ENCODE peak calls at places on chromosomes 12 and 14, in eight cellular contexts. One of them, this sample, is unnamed.

GRCh38 chr14:21476526-21476924 is 234 bp downstream of the RAB2B start:
- DNase-seq in stomach: peak; percentile 93
- DNase-seq in H1: no peak
- DNase-seq in ovary: peak; percentile 80
- DNase-seq in A549: peak; percentile 72
- DNase-seq in vagina: no peak
- DNase-seq in HCT116: no peak
- DNase-seq in tibial nerve: no peak
- DNase-seq in this sample: peak; percentile 88

GRCh38 chr12:102441077-102441596 is 39.2 kb downstream of the IGF1 start:
- DNase-seq in stomach: no peak
- DNase-seq in H1: no peak
- DNase-seq in ovary: no peak
- DNase-seq in A549: no peak
- DNase-seq in vagina: no peak
- DNase-seq in HCT116: no peak
- DNase-seq in tibial nerve: no peak
- DNase-seq in this sample: no peak

GRCh38 chr14:54784060-54784459 is 118.6 kb downstream of the GCH1 start:
- DNase-seq in stomach: no peak
- DNase-seq in H1: no peak
- DNase-seq in ovary: no peak
- DNase-seq in A549: no peak
- DNase-seq in vagina: no peak
- DNase-seq in HCT116: no peak
- DNase-seq in tibial nerve: no peak
- DNase-seq in this sample: peak; percentile 79

GRCh38 chr12:131097247-131098177 is 143.8 kb downstream of the ADGRD1 start:
- DNase-seq in stomach: no peak
- DNase-seq in H1: no peak
- DNase-seq in ovary: peak; percentile 10
- DNase-seq in A549: no peak
- DNase-seq in vagina: no peak
- DNase-seq in HCT116: no peak
- DNase-seq in tibial nerve: no peak
- DNase-seq in this sample: peak; percentile 48

GRCh38 chr14:87705439-87705896 is 287.5 kb downstream of the GALC start:
- DNase-seq in stomach: no peak
- DNase-seq in H1: no peak
- DNase-seq in ovary: no peak
- DNase-seq in A549: no peak
- DNase-seq in vagina: no peak
- DNase-seq in HCT116: no peak
- DNase-seq in tibial nerve: no peak
- DNase-seq in this sample: no peak

GRCh38 chr12:58262796-58263195 is 321.4 kb downstream of the ATP23 start:
- DNase-seq in stomach: no peak
- DNase-seq in H1: no peak
- DNase-seq in ovary: no peak
- DNase-seq in A549: no peak
- DNase-seq in vagina: no peak
- DNase-seq in HCT116: no peak
- DNase-seq in tibial nerve: no peak
- DNase-seq in this sample: no peak

GRCh38 chr12:89762498-89763170 is 54.0 kb upstream of the ATP2B1 start:
- DNase-seq in stomach: no peak
- DNase-seq in H1: no peak
- DNase-seq in ovary: no peak
- DNase-seq in A549: no peak
- DNase-seq in vagina: no peak
- DNase-seq in HCT116: no peak
- DNase-seq in tibial nerve: no peak
- DNase-seq in this sample: no peak

GRCh38 chr14:73472182-73473114 is 14.1 kb upstream of the NUMB start:
- DNase-seq in stomach: no peak
- DNase-seq in H1: no peak
- DNase-seq in ovary: no peak
- DNase-seq in A549: peak; percentile 52
- DNase-seq in vagina: no peak
- DNase-seq in HCT116: peak; percentile 60
- DNase-seq in tibial nerve: peak; percentile 36
- DNase-seq in this sample: no peak

GRCh38 chr12:131368073-131369071 is 342.5 kb upstream of the SFSWAP start:
- DNase-seq in stomach: peak; percentile 17
- DNase-seq in H1: no peak
- DNase-seq in ovary: peak; percentile 10
- DNase-seq in A549: no peak
- DNase-seq in vagina: no peak
- DNase-seq in HCT116: no peak
- DNase-seq in tibial nerve: no peak
- DNase-seq in this sample: no peak

GRCh38 chr12:111643428-111643826 is 42.3 kb downstream of the BRAP start:
- DNase-seq in stomach: peak; percentile 75
- DNase-seq in H1: no peak
- DNase-seq in ovary: no peak
- DNase-seq in A549: no peak
- DNase-seq in vagina: no peak
- DNase-seq in HCT116: no peak
- DNase-seq in tibial nerve: peak; percentile 14
- DNase-seq in this sample: no peak

GRCh38 chr12:4563336-4563735 is 1.3 kb downstream of the DYRK4 start:
- DNase-seq in stomach: no peak
- DNase-seq in H1: no peak
- DNase-seq in ovary: no peak
- DNase-seq in A549: no peak
- DNase-seq in vagina: no peak
- DNase-seq in HCT116: no peak
- DNase-seq in tibial nerve: no peak
- DNase-seq in this sample: no peak

GRCh38 chr12:109948382-109948781 is 47.8 kb downstream of the GIT2 start:
- DNase-seq in stomach: no peak
- DNase-seq in H1: no peak
- DNase-seq in ovary: no peak
- DNase-seq in A549: no peak
- DNase-seq in vagina: no peak
- DNase-seq in HCT116: no peak
- DNase-seq in tibial nerve: no peak
- DNase-seq in this sample: no peak

GRCh38 chr14:96676161-96676560 is 121.0 kb upstream of the VRK1 start:
- DNase-seq in stomach: no peak
- DNase-seq in H1: no peak
- DNase-seq in ovary: no peak
- DNase-seq in A549: no peak
- DNase-seq in vagina: no peak
- DNase-seq in HCT116: no peak
- DNase-seq in tibial nerve: no peak
- DNase-seq in this sample: no peak

GRCh38 chr12:96882862-96883261 is 24.2 kb upstream of the NEDD1 start:
- DNase-seq in stomach: no peak
- DNase-seq in H1: no peak
- DNase-seq in ovary: no peak
- DNase-seq in A549: no peak
- DNase-seq in vagina: no peak
- DNase-seq in HCT116: no peak
- DNase-seq in tibial nerve: no peak
- DNase-seq in this sample: no peak

GRCh38 chr12:100801335-100801734 is 6.8 kb downstream of the ANO4 start:
- DNase-seq in stomach: no peak
- DNase-seq in H1: no peak
- DNase-seq in ovary: no peak
- DNase-seq in A549: no peak
- DNase-seq in vagina: no peak
- DNase-seq in HCT116: no peak
- DNase-seq in tibial nerve: no peak
- DNase-seq in this sample: no peak

GRCh38 chr12:65568517-65568916 is 255.8 kb upstream of the HMGA2 start:
- DNase-seq in stomach: peak; percentile 47
- DNase-seq in H1: no peak
- DNase-seq in ovary: no peak
- DNase-seq in A549: no peak
- DNase-seq in vagina: no peak
- DNase-seq in HCT116: no peak
- DNase-seq in tibial nerve: no peak
- DNase-seq in this sample: no peak

GRCh38 chr14:91144425-91145145 is 30.7 kb downstream of the DGLUCY start:
- DNase-seq in stomach: no peak
- DNase-seq in H1: no peak
- DNase-seq in ovary: no peak
- DNase-seq in A549: no peak
- DNase-seq in vagina: no peak
- DNase-seq in HCT116: no peak
- DNase-seq in tibial nerve: no peak
- DNase-seq in this sample: no peak

GRCh38 chr14:75452900-75453816 is 25.3 kb downstream of the JDP2 start:
- DNase-seq in stomach: no peak
- DNase-seq in H1: peak; percentile 92
- DNase-seq in ovary: peak; percentile 90
- DNase-seq in A549: peak; percentile 56
- DNase-seq in vagina: peak; percentile 95
- DNase-seq in HCT116: no peak
- DNase-seq in tibial nerve: peak; percentile 39
- DNase-seq in this sample: peak; percentile 54

GRCh38 chr14:77028384-77029246 is at the start of gene IRF2BPL:
- DNase-seq in stomach: peak; percentile 98
- DNase-seq in H1: no peak
- DNase-seq in ovary: peak; percentile 100
- DNase-seq in A549: peak; percentile 94
- DNase-seq in vagina: peak; percentile 100
- DNase-seq in HCT116: peak; percentile 91
- DNase-seq in tibial nerve: peak; percentile 99
- DNase-seq in this sample: peak; percentile 99

GRCh38 chr12:9363145-9363544 is 154.9 kb upstream of the PZP start:
- DNase-seq in stomach: no peak
- DNase-seq in H1: no peak
- DNase-seq in ovary: no peak
- DNase-seq in A549: no peak
- DNase-seq in vagina: no peak
- DNase-seq in HCT116: no peak
- DNase-seq in tibial nerve: no peak
- DNase-seq in this sample: no peak

GRCh38 chr12:102504280-102504679 is 23.9 kb upstream of the IGF1 start:
- DNase-seq in stomach: no peak
- DNase-seq in H1: no peak
- DNase-seq in ovary: no peak
- DNase-seq in A549: no peak
- DNase-seq in vagina: no peak
- DNase-seq in HCT116: no peak
- DNase-seq in tibial nerve: no peak
- DNase-seq in this sample: no peak

GRCh38 chr12:12141000-12141399 is 70.3 kb downstream of the BCL2L14 start:
- DNase-seq in stomach: no peak
- DNase-seq in H1: no peak
- DNase-seq in ovary: no peak
- DNase-seq in A549: no peak
- DNase-seq in vagina: no peak
- DNase-seq in HCT116: no peak
- DNase-seq in tibial nerve: no peak
- DNase-seq in this sample: no peak

GRCh38 chr14:24117179-24117578 is 2.4 kb upstream of the NRL start:
- DNase-seq in stomach: no peak
- DNase-seq in H1: no peak
- DNase-seq in ovary: no peak
- DNase-seq in A549: no peak
- DNase-seq in vagina: no peak
- DNase-seq in HCT116: no peak
- DNase-seq in tibial nerve: no peak
- DNase-seq in this sample: no peak

GRCh38 chr12:62933220-62933870 is 1.6 kb downstream of the PPM1H start:
- DNase-seq in stomach: peak; percentile 45
- DNase-seq in H1: no peak
- DNase-seq in ovary: peak; percentile 46
- DNase-seq in A549: peak; percentile 72
- DNase-seq in vagina: no peak
- DNase-seq in HCT116: no peak
- DNase-seq in tibial nerve: no peak
- DNase-seq in this sample: peak; percentile 43
- H3K4me3 ChIP-seq in stomach: peak overlapping the region; percentile 80
- H3K4me3 ChIP-seq in H1: peak overlapping the region; percentile 84
- H3K4me3 ChIP-seq in ovary: peak overlapping the region; percentile 77
- H3K4me3 ChIP-seq in A549: peak overlapping the region; percentile 70
- H3K4me3 ChIP-seq in vagina: peak overlapping the region; percentile 62
- H3K4me3 ChIP-seq in HCT116: peak overlapping the region; percentile 75
- H3K4me3 ChIP-seq in tibial nerve: peak overlapping the region; percentile 70
- H3K4me3 ChIP-seq in this sample: peak overlapping the region; percentile 72

GRCh38 chr12:41661141-41661540 is 473.0 kb downstream of the PDZRN4 start:
- DNase-seq in stomach: no peak
- DNase-seq in H1: no peak
- DNase-seq in ovary: no peak
- DNase-seq in A549: no peak
- DNase-seq in vagina: no peak
- DNase-seq in HCT116: no peak
- DNase-seq in tibial nerve: no peak
- DNase-seq in this sample: no peak
- H3K27ac ChIP-seq in stomach: no peak overlapping the region
- H3K27ac ChIP-seq in H1: no peak overlapping the region
- H3K27ac ChIP-seq in ovary: no peak overlapping the region
- H3K27ac ChIP-seq in A549: no peak overlapping the region
- H3K27ac ChIP-seq in vagina: no peak overlapping the region
- H3K27ac ChIP-seq in HCT116: no peak overlapping the region
- H3K27ac ChIP-seq in tibial nerve: no peak overlapping the region
- H3K27ac ChIP-seq in this sample: no peak overlapping the region

DNA sequence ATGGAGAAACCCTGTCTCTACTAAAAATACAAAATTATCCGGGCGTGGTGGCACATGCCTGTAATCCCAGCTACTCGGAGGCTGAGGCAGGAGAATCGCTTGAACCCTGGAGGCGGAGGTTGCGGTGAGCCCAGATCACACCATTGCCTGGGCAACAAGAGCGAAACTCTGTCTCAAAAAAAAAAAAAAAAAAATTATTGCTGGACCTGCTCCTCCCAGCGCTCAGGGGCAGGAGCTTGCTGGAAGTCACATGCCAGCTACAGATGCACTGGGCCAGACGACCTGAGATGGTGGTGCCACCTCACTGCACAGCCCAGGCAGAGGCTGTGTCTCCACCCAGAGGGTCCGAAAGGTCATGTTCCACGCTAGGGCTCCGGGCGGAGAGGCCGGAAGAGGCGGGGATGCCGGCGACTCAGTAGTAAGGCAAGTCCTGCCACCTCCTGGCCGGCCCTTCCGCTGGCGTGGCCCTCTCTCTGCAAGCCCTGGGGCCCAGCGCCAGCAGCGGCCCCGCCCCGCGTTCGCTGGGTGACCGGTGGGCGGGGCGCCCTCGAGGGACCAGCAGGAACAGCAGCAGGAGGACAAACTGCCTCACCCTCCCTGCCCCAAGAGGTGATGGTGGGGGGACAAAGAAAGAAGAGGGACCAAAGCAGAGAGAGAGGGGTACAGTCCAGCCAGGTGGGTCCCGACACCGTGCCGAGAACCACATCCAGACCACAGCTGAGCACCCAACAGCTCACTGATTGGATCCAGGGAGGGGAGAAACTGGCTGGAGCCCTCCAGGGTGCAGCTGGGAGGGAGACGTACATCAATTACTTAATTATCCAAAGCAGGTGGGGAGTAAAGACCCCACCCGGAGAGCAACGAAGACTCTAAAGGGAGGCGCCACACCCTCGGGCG is 3.6 kb upstream of the RHOF start:
- DNase-seq in stomach: peak; percentile 98
- DNase-seq in H1: peak; percentile 79
- DNase-seq in ovary: peak; percentile 84
- DNase-seq in A549: peak; percentile 90
- DNase-seq in vagina: peak; percentile 96
- DNase-seq in HCT116: peak; percentile 84
- DNase-seq in tibial nerve: peak; percentile 83
- DNase-seq in this sample: peak; percentile 98
- TF ChIP-seq POLR2A in stomach: no peak
- TF ChIP-seq POLR2A in H1: no peak
- TF ChIP-seq POLR2A in ovary: no peak
- TF ChIP-seq POLR2A in A549: peak; percentile 82
- TF ChIP-seq POLR2A in vagina: no peak
- TF ChIP-seq POLR2A in HCT116: peak; percentile 51
- TF ChIP-seq POLR2A in tibial nerve: peak; percentile 45
- TF ChIP-seq POLR2A in this sample: no peak

GRCh38 chr12:53182836-53183235 is 2.1 kb upstream of the CSAD start:
- DNase-seq in stomach: no peak
- DNase-seq in H1: no peak
- DNase-seq in ovary: no peak
- DNase-seq in A549: no peak
- DNase-seq in vagina: no peak
- DNase-seq in HCT116: no peak
- DNase-seq in tibial nerve: no peak
- DNase-seq in this sample: no peak
- H3K4me3 ChIP-seq in stomach: peak overlapping the region; percentile 2
- H3K4me3 ChIP-seq in H1: no peak overlapping the region
- H3K4me3 ChIP-seq in ovary: no peak overlapping the region
- H3K4me3 ChIP-seq in A549: no peak overlapping the region
- H3K4me3 ChIP-seq in vagina: peak overlapping the region; percentile 64
- H3K4me3 ChIP-seq in HCT116: no peak overlapping the region
- H3K4me3 ChIP-seq in tibial nerve: no peak overlapping the region
- H3K4me3 ChIP-seq in this sample: no peak overlapping the region

This sample was measured in heart left ventricle.